ENCODE peak calls at places on chromosomes 12 and 14, in ten cellular contexts. A, R, Z, D, M, U, E, H, V and W are unnamed samples.

GRCh38 chr12:102740157-102741032 is 176.6 kb downstream of the PAH start:
- DNase-seq in A (no peak), U (no peak), H (no peak), D (peak), R (peak), E (no peak), V (peak), M (no peak), Z (no peak), W (peak)

GRCh38 chr12:56804684-56805083 is 41.6 kb downstream of the HSD17B6 start:
- DNase-seq in V (no peak), E (no peak), A (no peak), U (no peak), R (no peak), D (no peak), M (no peak), Z (no peak), H (no peak), W (no peak)

GRCh38 chr14:105430042-105430441 is 10.4 kb downstream of the MTA1 start:
- DNase-seq in V (peak), Z (no peak), A (no peak), E (no peak), H (no peak), D (no peak), R (no peak), M (no peak), U (no peak), W (peak)

GRCh38 chr12:40271981-40272664 is 47.3 kb downstream of the LRRK2 start:
- DNase-seq in H (no peak), M (no peak), U (no peak), A (no peak), R (no peak), E (no peak), D (no peak), Z (no peak), V (no peak), W (no peak)

GRCh38 chr14:105056303-105056831 is 8.9 kb downstream of the GPR132 start:
- DNase-seq in A (no peak), M (no peak), U (no peak), D (no peak), Z (no peak), H (no peak), V (no peak), E (no peak), R (no peak), W (no peak)

GRCh38 chr12:115223322-115223721 is 539.3 kb upstream of the TBX3 start:
- DNase-seq in R (no peak), D (peak), E (peak), A (no peak), H (no peak), U (no peak), Z (no peak), V (peak), M (no peak), W (peak)

GRCh38 chr14:28754209-28754985 is 12.2 kb upstream of the FOXG1 start:
- DNase-seq in A (no peak), Z (no peak), H (no peak), U (no peak), E (no peak), M (no peak), R (peak), V (peak), D (peak), W (peak)

GRCh38 chr12:53065470-53065869 is 13.7 kb downstream of the SPRYD3 start:
- DNase-seq in M (no peak), R (no peak), V (no peak), D (no peak), U (no peak), Z (no peak), E (peak), A (no peak), H (peak), W (no peak)

GRCh38 chr14:68195126-68195525 is 375.5 kb downstream of the RAD51B start:
- DNase-seq in H (no peak), Z (no peak), M (no peak), E (no peak), A (no peak), D (no peak), V (no peak), R (no peak), U (no peak), W (no peak)

GRCh38 chr14:105532735-105533141 is 6.4 kb downstream of the TMEM121 start:
- DNase-seq in E (no peak), H (no peak), R (no peak), U (no peak), Z (no peak), M (no peak), D (no peak), V (peak), A (no peak), W (peak)

GRCh38 chr12:82833461-82833860 is 146.8 kb downstream of the TMTC2 start:
- DNase-seq in A (no peak), E (no peak), U (no peak), H (no peak), Z (no peak), D (no peak), M (no peak), R (no peak), V (peak), W (no peak)

GRCh38 chr14:23407516-23408306 is at the start of gene MYH6:
- DNase-seq in A (no peak), M (no peak), V (no peak), H (no peak), U (no peak), D (no peak), E (no peak), Z (no peak), R (no peak), W (no peak)

GRCh38 chr14:23406725-23407355 is 1.2 kb downstream of the MYH6 start:
- DNase-seq in E (no peak), U (no peak), A (no peak), R (no peak), Z (no peak), M (no peak), D (no peak), H (no peak), V (no peak), W (no peak)

GRCh38 chr14:23405096-23405495 is 3.0 kb downstream of the MYH6 start:
- DNase-seq in M (no peak), D (no peak), V (no peak), Z (no peak), E (no peak), A (no peak), H (no peak), R (no peak), U (no peak), W (no peak)

GRCh38 chr14:23405516-23406025 is 2.5 kb downstream of the MYH6 start:
- DNase-seq in H (no peak), D (no peak), Z (no peak), E (no peak), U (no peak), R (no peak), V (no peak), M (no peak), A (no peak), W (no peak)

DNA sequence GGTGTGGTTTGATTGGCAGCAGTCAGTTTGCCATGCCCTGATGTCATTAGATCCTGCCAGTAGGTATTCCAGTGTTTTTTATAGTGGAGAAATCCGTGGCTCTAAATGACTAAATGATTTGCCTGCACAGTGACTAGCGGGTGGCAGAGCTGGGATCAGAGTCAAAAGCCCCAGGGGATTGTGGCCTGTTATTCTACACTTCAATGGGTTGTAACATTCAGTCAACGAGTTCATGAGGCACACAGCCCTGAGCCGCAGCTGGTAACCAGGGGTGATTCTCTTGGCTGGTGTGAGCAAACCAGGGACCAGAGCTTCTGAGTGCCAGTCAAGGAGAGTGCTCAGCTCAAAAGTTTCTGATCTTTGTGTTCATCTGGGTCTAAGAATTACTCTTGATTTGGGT is 1.8 kb downstream of the MYH6 start:
- DNase-seq in V (no peak), M (no peak), D (no peak), Z (no peak), H (no peak), U (no peak), E (no peak), A (no peak), R (no peak), W (no peak)
- TF ChIP-seq CTCF in V (no peak), M (no peak), D (no peak), Z (no peak), H (no peak), U (no peak), E (no peak), A (no peak), R (no peak), W (no peak)

GRCh38 chr12:25382311-25383106 is 131.8 kb upstream of the KRAS start:
- DNase-seq in D (no peak), Z (no peak), E (no peak), H (no peak), V (no peak), R (no peak), U (no peak), A (no peak), M (no peak), W (no peak)

GRCh38 chr12:25384954-25385216 is 134.2 kb upstream of the KRAS start:
- DNase-seq in M (no peak), D (no peak), E (no peak), V (no peak), R (no peak), Z (no peak), A (no peak), H (no peak), U (no peak), W (no peak)

GRCh38 chr12:25386823-25387134 is 136.1 kb upstream of the KRAS start:
- DNase-seq in R (no peak), A (no peak), D (no peak), E (peak), V (no peak), M (no peak), U (no peak), H (peak), Z (no peak), W (no peak)

GRCh38 chr12:25387136-25388050 is 136.7 kb upstream of the KRAS start:
- DNase-seq in U (peak), M (peak), D (peak), E (peak), R (peak), H (peak), V (peak), A (peak), Z (peak), W (peak)

DNA sequence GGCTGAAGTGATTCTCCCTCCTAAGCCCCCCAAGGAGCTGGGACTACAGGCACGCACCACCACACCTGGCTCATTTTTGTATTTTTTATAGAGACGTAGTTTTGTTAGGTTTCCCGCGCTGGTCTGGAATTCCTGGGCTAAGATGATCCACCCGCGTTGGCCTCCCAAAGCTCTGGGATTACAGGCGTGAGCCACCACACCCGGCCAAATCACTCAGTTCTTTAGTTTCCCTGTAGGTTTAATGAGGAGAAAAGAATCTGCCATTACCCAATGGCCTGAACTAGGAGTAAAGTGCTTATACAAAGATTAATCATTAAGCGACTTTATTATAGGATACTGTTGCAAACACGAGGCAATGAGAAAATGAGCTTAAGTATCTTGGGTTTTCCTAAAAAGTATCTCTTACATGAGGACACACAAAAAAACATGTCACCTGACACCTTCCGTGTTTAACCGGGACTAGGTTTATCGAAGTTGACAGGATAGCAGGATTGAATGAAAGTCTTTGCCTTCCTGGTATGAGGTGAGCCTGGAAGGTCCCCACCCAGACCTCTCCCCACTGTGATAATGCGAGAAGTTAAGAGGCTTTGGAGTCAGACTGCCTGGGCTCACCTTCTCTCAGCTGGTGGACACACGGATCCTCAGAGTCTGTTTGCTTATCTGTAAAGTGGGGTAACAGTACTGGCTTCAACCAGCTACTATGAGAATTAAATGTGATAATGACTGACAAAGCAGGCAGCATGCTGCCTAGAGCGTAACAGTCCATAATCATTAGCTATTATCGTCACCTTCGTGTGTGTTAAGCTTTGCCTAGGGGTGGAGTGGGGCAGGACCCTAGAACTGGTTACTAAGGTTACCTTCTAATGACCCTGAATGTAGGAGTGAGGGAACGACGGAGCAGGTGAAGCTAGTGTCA is 133.6 kb upstream of the KRAS start:
- DNase-seq in U (no peak), Z (no peak), M (no peak), D (no peak), E (no peak), V (no peak), R (no peak), H (no peak), A (no peak), W (peak)
- H3K4me3 ChIP-seq in U (peak), Z (peak), M (peak), D (no peak), E (peak), V (peak), R (no peak), H (no peak), A (peak), W (peak)

DNA sequence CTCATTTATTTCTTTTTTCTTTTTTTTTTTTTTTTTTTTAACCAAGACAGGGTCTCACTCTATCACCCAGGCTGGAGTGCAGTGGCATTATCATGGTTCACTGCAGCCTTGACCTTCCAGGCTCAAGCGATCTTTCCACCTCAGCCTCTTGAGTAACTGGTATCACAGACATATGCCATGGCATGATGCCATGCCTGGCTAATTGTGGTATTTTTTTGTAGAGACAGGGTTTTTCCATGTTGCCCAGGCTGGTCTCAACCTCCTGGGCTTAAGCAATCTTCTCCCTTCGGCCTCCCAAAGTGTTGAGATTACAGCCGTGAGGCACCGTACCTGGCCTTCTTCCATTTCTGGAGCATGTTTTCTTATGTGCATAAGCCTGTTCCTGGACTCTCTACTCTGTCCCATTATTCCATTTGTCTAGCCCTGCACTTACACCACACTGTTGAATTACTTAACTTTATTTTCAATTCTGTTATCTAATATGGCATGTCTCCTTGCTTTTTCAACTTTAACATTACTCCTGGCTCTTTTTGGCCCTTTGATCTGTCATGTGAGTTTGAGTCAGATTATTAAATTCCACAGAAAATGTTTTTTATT is 47.9 kb upstream of the PTGDR start:
- DNase-seq in V (peak), H (no peak), A (no peak), M (no peak), D (no peak), U (no peak), E (no peak), R (no peak), Z (no peak), W (peak)
- TF ChIP-seq CTCF in V (no peak), H (no peak), A (no peak), M (no peak), D (no peak), U (no peak), E (no peak), R (no peak), Z (no peak), W (no peak)

GRCh38 chr14:70888681-70889175 is 18.5 kb upstream of the PCNX1 start:
- DNase-seq in U (no peak), V (peak), E (no peak), D (peak), Z (no peak), A (no peak), H (no peak), R (no peak), M (no peak), W (peak)

GRCh38 chr14:70887207-70888150 is 19.8 kb upstream of the PCNX1 start:
- DNase-seq in H (no peak), U (no peak), A (no peak), E (no peak), M (no peak), Z (no peak), R (no peak), D (peak), V (peak), W (peak)

GRCh38 chr14:70888151-70888499 is 19.1 kb upstream of the PCNX1 start:
- DNase-seq in Z (no peak), U (no peak), E (no peak), A (no peak), R (no peak), V (no peak), D (no peak), H (no peak), M (no peak), W (no peak)

GRCh38 chr14:70890842-70891442 is 16.3 kb upstream of the PCNX1 start:
- DNase-seq in V (no peak), H (no peak), U (no peak), E (no peak), D (no peak), Z (no peak), M (no peak), R (no peak), A (no peak), W (no peak)

GRCh38 chr14:70889555-70889954 is 17.7 kb upstream of the PCNX1 start:
- DNase-seq in Z (no peak), A (no peak), H (no peak), V (no peak), E (no peak), R (no peak), U (no peak), M (no peak), D (no peak), W (no peak)
- H3K4me3 ChIP-seq in Z (no peak), A (no peak), H (no peak), V (no peak), E (no peak), R (no peak), U (no peak), M (no peak), D (no peak), W (no peak)

GRCh38 chr12:107131832-107132616 is 38.7 kb upstream of the CRY1 start:
- DNase-seq in U (peak), H (peak), Z (no peak), R (peak), E (peak), A (no peak), M (no peak), V (peak), D (peak), W (peak)

GRCh38 chr12:107130830-107131760 is 37.7 kb upstream of the CRY1 start:
- DNase-seq in M (no peak), E (no peak), A (no peak), U (no peak), Z (no peak), V (no peak), D (no peak), R (peak), H (no peak), W (no peak)

GRCh38 chr12:107135177-107135576 is 41.8 kb upstream of the CRY1 start:
- DNase-seq in R (no peak), D (no peak), Z (no peak), H (no peak), A (no peak), E (no peak), V (no peak), U (no peak), M (no peak), W (no peak)

GRCh38 chr12:107133462-107133861 is 40.1 kb upstream of the CRY1 start:
- DNase-seq in Z (no peak), M (no peak), V (no peak), U (no peak), H (no peak), A (no peak), E (no peak), D (no peak), R (no peak), W (no peak)

DNA sequence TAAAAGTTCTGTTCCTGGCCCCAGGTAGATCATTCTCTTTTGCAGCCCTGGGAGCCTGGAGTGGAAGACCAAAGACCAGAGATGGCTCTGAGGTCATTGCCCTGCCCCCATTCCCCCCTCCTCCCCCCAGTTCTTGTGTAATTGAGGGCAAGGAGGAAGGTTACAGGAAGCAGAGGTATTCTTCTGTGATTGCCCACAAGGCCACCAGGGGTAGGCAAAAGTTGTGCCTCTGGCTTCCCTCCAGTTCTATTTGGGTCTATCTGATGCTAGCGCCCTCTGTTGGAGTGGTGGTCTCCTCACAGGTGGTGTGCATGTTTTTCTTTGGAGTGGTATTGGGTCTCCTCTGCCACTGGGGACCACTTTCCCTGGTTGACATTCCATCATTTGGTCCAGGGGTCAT is 41.2 kb upstream of the CRY1 start:
- DNase-seq in H (no peak), V (no peak), Z (peak), E (no peak), M (no peak), D (no peak), U (no peak), R (peak), A (no peak), W (no peak)
- TF ChIP-seq CTCF in H (no peak), V (no peak), Z (peak), E (no peak), M (no peak), D (peak), U (peak), R (peak), A (no peak), W (peak)